ENCODE peak calls at places on chromosomes 5 and 9, in seven cellular contexts. Y is uterus, T is OCI-LY7, K is cardiac muscle cell, P is GM13976, G is progenitor cell of endocrine pancreas, W is endodermal cell. E is an unnamed sample.

GRCh38 chr5:159316519-159317383 is 13.5 kb downstream of the IL12B start:
- DNase-seq in Y (no peak), T (peak; percentile 67), K (peak; percentile 60), P (peak; percentile 51), G (no peak), W (peak; percentile 82), E (no peak)

GRCh38 chr5:56683281-56683680 is 132.1 kb upstream of the MAP3K1 start:
- DNase-seq in Y (no peak), T (no peak), K (no peak), P (no peak), G (no peak), W (no peak), E (no peak)

GRCh38 chr5:144815131-144815530 is 644.5 kb downstream of the KCTD16 start:
- DNase-seq in Y (no peak), T (no peak), K (no peak), P (no peak), G (no peak), W (no peak), E (no peak)

GRCh38 chr9:111356567-111357244 is 26.7 kb upstream of the OR2K2 start:
- DNase-seq in Y (peak; percentile 36), T (no peak), K (peak; percentile 5), P (peak; percentile 4), G (no peak), W (no peak), E (no peak)

GRCh38 chr5:153753645-153754432 is 263.4 kb downstream of the GRIA1 start:
- DNase-seq in Y (no peak), T (no peak), K (no peak), P (no peak), G (no peak), W (no peak), E (no peak)

GRCh38 chr5:612498-613424 is 621 bp downstream of the CEP72 start:
- DNase-seq in Y (no peak), T (peak; percentile 35), K (peak; percentile 20), P (no peak), G (no peak), W (peak; percentile 76), E (no peak)

GRCh38 chr9:135060461-135061116 is 26.9 kb upstream of the OLFM1 start:
- DNase-seq in Y (no peak), T (no peak), K (no peak), P (no peak), G (no peak), W (peak; percentile 17), E (no peak)

GRCh38 chr9:109349431-109349846 is 28.6 kb upstream of the EPB41L4B start:
- DNase-seq in Y (no peak), T (no peak), K (no peak), P (no peak), G (no peak), W (no peak), E (no peak)

GRCh38 chr9:120424248-120424647 is 155.7 kb downstream of the CDK5RAP2 start:
- DNase-seq in Y (no peak), T (no peak), K (no peak), P (no peak), G (no peak), W (no peak), E (no peak)

GRCh38 chr9:20898885-20899554 is 132.4 kb downstream of the HACD4 start:
- DNase-seq in Y (no peak), T (no peak), K (peak; percentile 23), P (no peak), G (no peak), W (no peak), E (no peak)

GRCh38 chr9:68887232-68887631 is 126.7 kb downstream of the PRKACG start:
- DNase-seq in Y (no peak), T (no peak), K (no peak), P (no peak), G (no peak), W (no peak), E (no peak)

GRCh38 chr5:33287242-33287641 is 153.5 kb upstream of the TARS1 start:
- DNase-seq in Y (no peak), T (no peak), K (no peak), P (no peak), G (no peak), W (no peak), E (no peak)

GRCh38 chr5:31531543-31531887 is 378 bp downstream of the DROSHA start:
- DNase-seq in Y (no peak), T (peak; percentile 37), K (peak; percentile 44), P (peak; percentile 53), G (no peak), W (no peak), E (no peak)

GRCh38 chr5:133801955-133802751 is 166.3 kb downstream of the C5orf15 start:
- DNase-seq in Y (no peak), T (no peak), K (peak; percentile 54), P (no peak), G (no peak), W (no peak), E (no peak)

GRCh38 chr9:1530681-1531080 is 480.5 kb downstream of the DMRT2 start:
- DNase-seq in Y (no peak), T (no peak), K (no peak), P (no peak), G (no peak), W (no peak), E (no peak)

GRCh38 chr5:140150201-140150600 is 24.5 kb downstream of the IGIP start:
- DNase-seq in Y (no peak), T (no peak), K (no peak), P (no peak), G (no peak), W (peak; percentile 8), E (no peak)

GRCh38 chr5:140146523-140146842 is 20.7 kb downstream of the IGIP start:
- DNase-seq in Y (no peak), T (no peak), K (no peak), P (no peak), G (no peak), W (peak; percentile 44), E (no peak)

GRCh38 chr5:140145818-140146522 is 20.2 kb downstream of the IGIP start:
- DNase-seq in Y (peak; percentile 78), T (no peak), K (peak; percentile 92), P (peak; percentile 83), G (peak; percentile 72), W (peak; percentile 88), E (peak; percentile 54)

GRCh38 chr5:140147460-140147859 is 21.7 kb downstream of the IGIP start:
- DNase-seq in Y (no peak), T (no peak), K (no peak), P (no peak), G (no peak), W (peak; percentile 28), E (no peak)

GRCh38 chr5:140148508-140148907 is 22.8 kb downstream of the IGIP start:
- DNase-seq in Y (no peak), T (no peak), K (peak; percentile 51), P (no peak), G (no peak), W (peak; percentile 91), E (no peak)
- TF ChIP-seq CTCF in Y (no peak), T (no peak), K (peak; percentile 2), P (no peak), G (peak; percentile 21), W (peak; percentile 56), E (no peak)

DNA sequence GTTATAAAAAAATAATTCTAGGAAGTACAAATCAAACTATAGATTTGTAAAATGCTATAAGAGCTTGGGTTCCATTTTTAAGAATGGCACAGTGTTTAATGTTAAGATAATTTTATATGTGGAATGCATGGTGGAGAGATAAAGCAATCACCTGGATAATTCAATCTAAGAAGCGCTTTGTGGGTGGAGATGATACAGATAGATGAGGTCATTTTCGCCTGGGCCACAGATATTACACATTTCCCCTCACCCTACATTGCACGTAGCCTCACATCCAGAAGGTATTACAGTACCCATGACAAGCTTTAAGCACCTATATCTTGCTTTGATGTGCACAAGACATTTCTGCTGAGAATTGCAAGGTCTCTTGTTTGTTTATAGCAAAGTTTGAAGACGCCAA is 232.0 kb downstream of the PIK3R1 start:
- DNase-seq in Y (no peak), T (no peak), K (no peak), P (no peak), G (no peak), W (no peak), E (no peak)
- TF ChIP-seq CTCF in Y (no peak), T (no peak), K (no peak), P (no peak), G (no peak), W (no peak), E (no peak)

GRCh38 chr9:73566627-73567026 is 415.0 kb downstream of the ANXA1 start:
- DNase-seq in Y (no peak), T (no peak), K (no peak), P (no peak), G (no peak), W (no peak), E (no peak)

GRCh38 chr9:73565026-73565425 is 413.4 kb downstream of the ANXA1 start:
- DNase-seq in Y (no peak), T (no peak), K (no peak), P (no peak), G (no peak), W (no peak), E (no peak)

DNA sequence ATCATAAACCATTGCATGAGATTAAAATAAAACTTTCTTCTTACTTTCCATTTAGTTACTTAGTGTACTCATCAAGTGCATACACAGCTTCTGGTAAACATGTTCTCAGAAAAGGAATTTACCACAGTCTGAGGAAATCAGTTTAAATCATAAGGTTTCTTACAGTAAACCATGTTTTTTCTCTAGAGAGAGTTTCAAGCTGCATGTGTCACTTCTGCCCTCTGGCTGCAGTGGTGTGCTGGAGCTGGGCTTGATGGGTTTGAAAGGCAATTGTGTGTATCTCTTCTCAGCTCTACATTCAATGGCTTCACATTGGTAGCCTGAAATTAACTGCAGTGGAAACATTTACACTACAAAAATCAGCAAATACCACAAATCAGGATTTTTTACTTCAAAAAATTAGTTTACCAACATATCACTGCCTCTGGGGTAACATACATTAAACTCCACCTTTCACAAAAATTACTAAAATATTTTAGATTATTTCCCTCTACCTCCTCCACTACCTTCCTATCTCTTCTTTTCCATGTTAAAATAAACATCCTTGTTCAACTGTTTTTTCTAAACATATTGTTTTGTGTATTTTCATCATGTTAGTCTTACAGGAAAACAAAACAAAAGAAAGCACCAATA is 414.3 kb downstream of the ANXA1 start:
- DNase-seq in Y (no peak), T (no peak), K (peak; percentile 71), P (no peak), G (no peak), W (peak; percentile 83), E (no peak)
- TF ChIP-seq CTCF in Y (no peak), T (peak; percentile 30), K (peak; percentile 55), P (peak; percentile 35), G (peak; percentile 39), W (peak; percentile 89), E (no peak)

GRCh38 chr9:137214620-137215019 is 7.4 kb downstream of the RNF208 start:
- DNase-seq in Y (no peak), T (no peak), K (no peak), P (no peak), G (no peak), W (no peak), E (no peak)

GRCh38 chr9:137213160-137214060 is 7.9 kb downstream of the NDOR1 start:
- DNase-seq in Y (no peak), T (no peak), K (no peak), P (no peak), G (no peak), W (no peak), E (no peak)

GRCh38 chr9:137215196-137215986 is 6.6 kb downstream of the RNF208 start:
- DNase-seq in Y (no peak), T (no peak), K (no peak), P (no peak), G (no peak), W (no peak), E (no peak)

GRCh38 chr9:137211532-137211931 is 6.0 kb downstream of the NDOR1 start:
- DNase-seq in Y (no peak), T (no peak), K (no peak), P (no peak), G (no peak), W (no peak), E (no peak)

GRCh38 chr9:137212520-137212919 is 7.0 kb downstream of the NDOR1 start:
- DNase-seq in Y (no peak), T (no peak), K (no peak), P (no peak), G (no peak), W (no peak), E (no peak)
- TF ChIP-seq CTCF in Y (no peak), T (peak; percentile 35), K (no peak), P (no peak), G (no peak), W (peak; percentile 24), E (no peak)